ENCODE peak calls at places on chromosome 6, in nine cellular contexts. V, J, U, Y, Q, S, F, H and E are unnamed samples.

GRCh38 chr6:145623231-145623630 is 112.1 kb downstream of the EPM2A start:
- DNase-seq in Y (no peak), Q (no peak), U (no peak), S (no peak), V (peak; percentile 6), H (no peak), F (no peak), J (no peak), E (no peak)

GRCh38 chr6:118485601-118486550 is 62.2 kb upstream of the PLN start:
- DNase-seq in V (no peak), J (no peak), H (no peak), F (no peak), S (no peak), Y (peak; percentile 30), Q (no peak), U (peak; percentile 5), E (no peak)

GRCh38 chr6:11921017-11921438 is 91.1 kb upstream of the HIVEP1 start:
- DNase-seq in F (no peak), Y (peak; percentile 95), V (no peak), H (no peak), U (peak; percentile 93), S (peak; percentile 92), Q (no peak), J (no peak), E (no peak)

GRCh38 chr6:90397929-90398674 is 101.5 kb upstream of the BACH2 start:
- DNase-seq in Y (peak; percentile 40), J (no peak), U (no peak), S (no peak), Q (no peak), V (no peak), F (peak; percentile 69), H (no peak), E (no peak)

GRCh38 chr6:113004691-113005270 is 657.7 kb downstream of the RFPL4B start:
- DNase-seq in V (peak; percentile 19), H (no peak), J (no peak), Q (no peak), F (no peak), U (no peak), S (no peak), Y (peak; percentile 84), E (no peak)

GRCh38 chr6:73028124-73028766 is 197.1 kb downstream of the KHDC1L start:
- DNase-seq in S (no peak), Q (no peak), Y (no peak), U (no peak), V (peak; percentile 75), J (no peak), H (no peak), F (no peak), E (no peak)

GRCh38 chr6:15061176-15061575 is 184.7 kb upstream of the JARID2 start:
- DNase-seq in V (peak; percentile 27), H (no peak), F (no peak), J (no peak), S (no peak), U (no peak), Q (no peak), Y (no peak), E (peak; percentile 34)

GRCh38 chr6:17712573-17712972 is 5.8 kb upstream of the NUP153 start:
- DNase-seq in V (no peak), H (no peak), J (no peak), Q (no peak), U (no peak), F (no peak), Y (no peak), S (no peak), E (no peak)

GRCh38 chr6:37807656-37808055 is 11.9 kb upstream of the ZFAND3 start:
- DNase-seq in Q (peak; percentile 46), F (no peak), J (no peak), V (peak; percentile 42), H (no peak), Y (no peak), U (peak; percentile 24), S (no peak), E (peak; percentile 86)

GRCh38 chr6:7463785-7464184 is 74.2 kb downstream of the RIOK1 start:
- DNase-seq in H (no peak), Y (no peak), J (no peak), F (no peak), V (peak; percentile 57), S (peak; percentile 28), U (peak; percentile 54), Q (no peak), E (no peak)

GRCh38 chr6:106692112-106692822 is 62.9 kb downstream of the QRSL1 start:
- DNase-seq in F (no peak), U (peak; percentile 52), H (no peak), Y (peak; percentile 77), Q (peak; percentile 37), S (peak; percentile 43), V (peak; percentile 90), J (no peak), E (no peak)